ENCODE peak calls at places on chromosomes 7 and 10, in seven cellular contexts. One of them, this sample, is unnamed.

GRCh38 chr7:139976838-139977656 is 85.7 kb downstream of the PARP12 start:
- DNase-seq in IMR-90: no peak
- DNase-seq in DND-41: no peak
- DNase-seq in fibroblast of lung: no peak
- DNase-seq in GM23248: no peak
- DNase-seq in mesenchymal stem cell: no peak
- DNase-seq in trophoblast cell: no peak
- DNase-seq in this sample: no peak

GRCh38 chr10:73875139-73875475 is 752 bp upstream of the CAMK2G start:
- DNase-seq in mesenchymal stem cell: no peak
- DNase-seq in GM23248: no peak
- DNase-seq in IMR-90: no peak
- DNase-seq in fibroblast of lung: no peak
- DNase-seq in trophoblast cell: no peak
- DNase-seq in DND-41: peak; percentile 46
- DNase-seq in this sample: no peak

GRCh38 chr7:2632717-2633537 is 1.1 kb downstream of the TTYH3 start:
- DNase-seq in IMR-90: peak; percentile 69
- DNase-seq in GM23248: peak; percentile 80
- DNase-seq in trophoblast cell: peak; percentile 52
- DNase-seq in fibroblast of lung: peak; percentile 72
- DNase-seq in DND-41: peak; percentile 93
- DNase-seq in mesenchymal stem cell: peak; percentile 85
- DNase-seq in this sample: no peak

GRCh38 chr7:42180806-42181205 is 56.2 kb downstream of the GLI3 start:
- DNase-seq in mesenchymal stem cell: peak; percentile 29
- DNase-seq in DND-41: no peak
- DNase-seq in GM23248: no peak
- DNase-seq in fibroblast of lung: no peak
- DNase-seq in trophoblast cell: no peak
- DNase-seq in IMR-90: peak; percentile 50
- DNase-seq in this sample: no peak

GRCh38 chr7:55533050-55533728 is 39.1 kb downstream of the VOPP1 start:
- DNase-seq in fibroblast of lung: peak; percentile 78
- DNase-seq in mesenchymal stem cell: peak; percentile 82
- DNase-seq in trophoblast cell: peak; percentile 38
- DNase-seq in GM23248: peak; percentile 67
- DNase-seq in DND-41: peak; percentile 92
- DNase-seq in IMR-90: peak; percentile 86
- DNase-seq in this sample: peak; percentile 68

GRCh38 chr10:45592926-45593325 is 79.6 kb downstream of the ZFAND4 start:
- DNase-seq in trophoblast cell: no peak
- DNase-seq in mesenchymal stem cell: no peak
- DNase-seq in DND-41: no peak
- DNase-seq in IMR-90: no peak
- DNase-seq in fibroblast of lung: no peak
- DNase-seq in GM23248: peak; percentile 6
- DNase-seq in this sample: peak; percentile 57

GRCh38 chr10:87660484-87661133 is 931 bp downstream of the PAPSS2 start:
- DNase-seq in fibroblast of lung: peak; percentile 85
- DNase-seq in mesenchymal stem cell: peak; percentile 85
- DNase-seq in GM23248: peak; percentile 72
- DNase-seq in IMR-90: peak; percentile 79
- DNase-seq in trophoblast cell: no peak
- DNase-seq in DND-41: no peak
- DNase-seq in this sample: no peak

GRCh38 chr7:155255071-155255470 is 42.6 kb upstream of the INSIG1 start:
- DNase-seq in IMR-90: no peak
- DNase-seq in GM23248: no peak
- DNase-seq in mesenchymal stem cell: no peak
- DNase-seq in trophoblast cell: no peak
- DNase-seq in DND-41: no peak
- DNase-seq in fibroblast of lung: no peak
- DNase-seq in this sample: no peak

GRCh38 chr10:11304906-11305585 is 287.4 kb downstream of the CELF2 start:
- DNase-seq in fibroblast of lung: no peak
- DNase-seq in IMR-90: no peak
- DNase-seq in GM23248: no peak
- DNase-seq in mesenchymal stem cell: no peak
- DNase-seq in DND-41: no peak
- DNase-seq in trophoblast cell: no peak
- DNase-seq in this sample: no peak

GRCh38 chr7:54615545-54615944 is 73.4 kb downstream of the VSTM2A start:
- DNase-seq in fibroblast of lung: peak; percentile 40
- DNase-seq in IMR-90: no peak
- DNase-seq in DND-41: no peak
- DNase-seq in trophoblast cell: no peak
- DNase-seq in mesenchymal stem cell: no peak
- DNase-seq in GM23248: no peak
- DNase-seq in this sample: no peak

GRCh38 chr10:60848126-60848525 is 69.8 kb downstream of the CDK1 start:
- DNase-seq in mesenchymal stem cell: peak; percentile 72
- DNase-seq in DND-41: no peak
- DNase-seq in trophoblast cell: no peak
- DNase-seq in fibroblast of lung: peak; percentile 38
- DNase-seq in GM23248: peak; percentile 55
- DNase-seq in IMR-90: peak; percentile 52
- DNase-seq in this sample: no peak

GRCh38 chr7:78296689-78297371 is 498.3 kb downstream of the PHTF2 start:
- DNase-seq in DND-41: no peak
- DNase-seq in GM23248: no peak
- DNase-seq in trophoblast cell: no peak
- DNase-seq in fibroblast of lung: peak; percentile 2
- DNase-seq in IMR-90: no peak
- DNase-seq in mesenchymal stem cell: no peak
- DNase-seq in this sample: no peak

GRCh38 chr10:122475130-122475529 is 13.8 kb downstream of the HTRA1 start:
- DNase-seq in GM23248: peak; percentile 44
- DNase-seq in DND-41: no peak
- DNase-seq in fibroblast of lung: no peak
- DNase-seq in trophoblast cell: no peak
- DNase-seq in IMR-90: no peak
- DNase-seq in mesenchymal stem cell: no peak
- DNase-seq in this sample: no peak

GRCh38 chr7:81687062-81687461 is 82.8 kb downstream of the HGF start:
- DNase-seq in DND-41: no peak
- DNase-seq in mesenchymal stem cell: no peak
- DNase-seq in GM23248: no peak
- DNase-seq in IMR-90: peak; percentile 47
- DNase-seq in fibroblast of lung: no peak
- DNase-seq in trophoblast cell: no peak
- DNase-seq in this sample: no peak

GRCh38 chr7:42605800-42606199 is 306.1 kb downstream of the C7orf25 start:
- DNase-seq in IMR-90: no peak
- DNase-seq in fibroblast of lung: peak; percentile 18
- DNase-seq in DND-41: no peak
- DNase-seq in GM23248: peak; percentile 44
- DNase-seq in trophoblast cell: no peak
- DNase-seq in mesenchymal stem cell: peak; percentile 8
- DNase-seq in this sample: no peak

GRCh38 chr10:119457966-119458766 is 84.4 kb downstream of the RGS10 start:
- DNase-seq in IMR-90: no peak
- DNase-seq in GM23248: no peak
- DNase-seq in trophoblast cell: peak; percentile 75
- DNase-seq in DND-41: no peak
- DNase-seq in fibroblast of lung: no peak
- DNase-seq in mesenchymal stem cell: no peak
- DNase-seq in this sample: no peak

GRCh38 chr10:53403688-53404087 is 631.1 kb upstream of the MBL2 start:
- DNase-seq in trophoblast cell: no peak
- DNase-seq in GM23248: no peak
- DNase-seq in DND-41: no peak
- DNase-seq in IMR-90: peak; percentile 1
- DNase-seq in fibroblast of lung: peak; percentile 6
- DNase-seq in mesenchymal stem cell: peak; percentile 34
- DNase-seq in this sample: no peak

GRCh38 chr10:20622522-20623270 is 274.4 kb downstream of the NEBL start:
- DNase-seq in fibroblast of lung: peak; percentile 65
- DNase-seq in IMR-90: peak; percentile 1
- DNase-seq in trophoblast cell: no peak
- DNase-seq in mesenchymal stem cell: peak; percentile 65
- DNase-seq in DND-41: no peak
- DNase-seq in GM23248: peak; percentile 1
- DNase-seq in this sample: no peak

GRCh38 chr10:58593008-58593407 is 80.3 kb downstream of the BICC1 start:
- DNase-seq in IMR-90: no peak
- DNase-seq in mesenchymal stem cell: no peak
- DNase-seq in fibroblast of lung: no peak
- DNase-seq in DND-41: no peak
- DNase-seq in GM23248: no peak
- DNase-seq in trophoblast cell: no peak
- DNase-seq in this sample: no peak

GRCh38 chr7:30353532-30353931 is 69.1 kb downstream of the ZNRF2 start:
- DNase-seq in IMR-90: no peak
- DNase-seq in fibroblast of lung: no peak
- DNase-seq in mesenchymal stem cell: no peak
- DNase-seq in GM23248: no peak
- DNase-seq in DND-41: no peak
- DNase-seq in trophoblast cell: no peak
- DNase-seq in this sample: no peak
- H3K4me2 ChIP-seq in IMR-90: no peak overlapping the region
- H3K4me2 ChIP-seq in fibroblast of lung: no peak overlapping the region
- H3K4me2 ChIP-seq in mesenchymal stem cell: no peak overlapping the region
- H3K4me2 ChIP-seq in GM23248: no peak overlapping the region
- H3K4me2 ChIP-seq in DND-41: no peak overlapping the region
- H3K4me2 ChIP-seq in trophoblast cell: no peak overlapping the region
- H3K4me2 ChIP-seq in this sample: no peak overlapping the region

DNA sequence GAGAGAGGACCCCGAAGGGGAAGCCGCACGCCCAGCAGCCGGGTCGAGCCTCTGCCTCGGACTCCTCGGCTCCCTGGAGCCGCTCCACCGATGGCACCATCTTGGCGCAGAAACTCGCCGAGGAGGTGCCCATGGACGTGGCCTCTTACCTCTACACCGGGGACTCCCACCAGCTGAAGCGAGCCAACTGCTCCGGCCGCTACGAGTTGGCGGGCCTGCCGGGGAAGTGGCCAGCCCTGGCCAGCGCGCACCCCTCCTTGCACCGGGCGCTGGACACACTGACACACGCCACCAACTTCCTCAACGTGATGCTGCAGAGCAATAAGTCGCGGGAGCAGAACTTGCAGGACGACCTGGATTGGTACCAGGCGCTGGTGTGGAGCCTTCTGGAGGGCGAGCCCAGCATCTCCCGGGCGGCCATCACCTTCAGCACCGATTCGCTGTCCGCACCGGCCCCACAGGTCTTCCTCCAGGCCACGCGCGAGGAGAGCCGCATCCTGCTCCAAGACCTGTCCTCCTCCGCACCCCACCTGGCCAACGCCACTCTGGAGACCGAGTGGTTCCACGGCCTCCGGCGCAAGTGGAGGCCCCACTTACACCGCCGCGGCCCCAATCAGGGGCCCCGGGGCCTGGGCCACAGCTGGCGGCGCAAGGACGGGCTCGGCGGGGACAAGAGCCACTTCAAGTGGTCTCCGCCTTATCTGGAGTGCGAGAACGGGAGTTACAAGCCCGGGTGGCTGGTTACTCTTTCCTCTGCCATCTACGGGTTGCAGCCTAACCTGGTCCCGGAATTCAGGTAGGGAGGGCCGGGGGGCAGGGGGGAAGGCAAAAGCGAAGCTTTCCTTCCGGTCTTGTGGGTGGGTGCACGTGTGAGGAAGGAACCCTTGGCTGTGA is 973 bp downstream of the GPR158 start:
- DNase-seq in trophoblast cell: no peak
- DNase-seq in IMR-90: no peak
- DNase-seq in fibroblast of lung: peak; percentile 31
- DNase-seq in DND-41: no peak
- DNase-seq in GM23248: peak; percentile 28
- DNase-seq in mesenchymal stem cell: peak; percentile 18
- DNase-seq in this sample: no peak
- H3K9ac ChIP-seq in trophoblast cell: no peak overlapping the region
- H3K9ac ChIP-seq in IMR-90: no peak overlapping the region
- H3K9ac ChIP-seq in fibroblast of lung: no peak overlapping the region
- H3K9ac ChIP-seq in DND-41: no peak overlapping the region
- H3K9ac ChIP-seq in GM23248: no peak overlapping the region
- H3K9ac ChIP-seq in mesenchymal stem cell: no peak overlapping the region
- H3K9ac ChIP-seq in this sample: no peak overlapping the region

GRCh38 chr7:101368422-101369165 is 5.9 kb downstream of the COL26A1 start:
- DNase-seq in fibroblast of lung: no peak
- DNase-seq in GM23248: no peak
- DNase-seq in mesenchymal stem cell: no peak
- DNase-seq in trophoblast cell: no peak
- DNase-seq in IMR-90: no peak
- DNase-seq in DND-41: no peak
- DNase-seq in this sample: no peak

GRCh38 chr7:101373812-101374612 is 11.3 kb downstream of the COL26A1 start:
- DNase-seq in fibroblast of lung: no peak
- DNase-seq in GM23248: peak; percentile 23
- DNase-seq in DND-41: no peak
- DNase-seq in trophoblast cell: peak; percentile 11
- DNase-seq in IMR-90: no peak
- DNase-seq in mesenchymal stem cell: no peak
- DNase-seq in this sample: no peak

GRCh38 chr7:101374990-101375389 is 12.3 kb downstream of the COL26A1 start:
- DNase-seq in fibroblast of lung: no peak
- DNase-seq in DND-41: no peak
- DNase-seq in IMR-90: no peak
- DNase-seq in mesenchymal stem cell: no peak
- DNase-seq in GM23248: no peak
- DNase-seq in trophoblast cell: no peak
- DNase-seq in this sample: no peak

GRCh38 chr7:101367676-101368075 is 5.0 kb downstream of the COL26A1 start:
- DNase-seq in trophoblast cell: no peak
- DNase-seq in fibroblast of lung: no peak
- DNase-seq in DND-41: no peak
- DNase-seq in GM23248: no peak
- DNase-seq in IMR-90: no peak
- DNase-seq in mesenchymal stem cell: no peak
- DNase-seq in this sample: no peak

GRCh38 chr7:101370836-101371235 is 8.2 kb downstream of the COL26A1 start:
- DNase-seq in DND-41: peak; percentile 6
- DNase-seq in trophoblast cell: no peak
- DNase-seq in mesenchymal stem cell: no peak
- DNase-seq in IMR-90: no peak
- DNase-seq in GM23248: no peak
- DNase-seq in fibroblast of lung: no peak
- DNase-seq in this sample: no peak
- H3K4me2 ChIP-seq in DND-41: no peak overlapping the region
- H3K4me2 ChIP-seq in trophoblast cell: no peak overlapping the region
- H3K4me2 ChIP-seq in mesenchymal stem cell: no peak overlapping the region
- H3K4me2 ChIP-seq in IMR-90: no peak overlapping the region
- H3K4me2 ChIP-seq in GM23248: no peak overlapping the region
- H3K4me2 ChIP-seq in fibroblast of lung: no peak overlapping the region
- H3K4me2 ChIP-seq in this sample: no peak overlapping the region

GRCh38 chr10:6114299-6114698 is 25.5 kb downstream of the RBM17 start:
- DNase-seq in fibroblast of lung: peak; percentile 45
- DNase-seq in GM23248: peak; percentile 34
- DNase-seq in DND-41: no peak
- DNase-seq in mesenchymal stem cell: no peak
- DNase-seq in trophoblast cell: no peak
- DNase-seq in IMR-90: peak; percentile 61
- DNase-seq in this sample: no peak
- H3K9ac ChIP-seq in fibroblast of lung: no peak overlapping the region
- H3K9ac ChIP-seq in GM23248: peak overlapping the region; percentile 55
- H3K9ac ChIP-seq in DND-41: no peak overlapping the region
- H3K9ac ChIP-seq in mesenchymal stem cell: peak overlapping the region; percentile 76
- H3K9ac ChIP-seq in trophoblast cell: no peak overlapping the region
- H3K9ac ChIP-seq in IMR-90: peak overlapping the region; percentile 16
- H3K9ac ChIP-seq in this sample: no peak overlapping the region